ENCODE peak calls at places on chromosome 4, in eight cellular contexts. F is T follicular helper cell, M is ureter, H is NCI-H1436, E is DMS153, O is fibroblast of the aortic adventitia, N is left ventricle myocardium inferior, L is NCI-H1417 treated with DMSO at 0.1 percent for 48 hours. Y is an unnamed sample.

GRCh38 chr4:83917572-83917971 is 381.7 kb downstream of the GPAT3 start:
- DNase-seq in F (no peak), M (no peak), H (no peak), E (no peak), O (peak), N (no peak), L (no peak), Y (no peak)

GRCh38 chr4:25844957-25845712 is 17.7 kb downstream of the SEL1L3 start:
- DNase-seq in F (no peak), M (no peak), H (no peak), E (no peak), O (no peak), N (no peak), L (no peak), Y (no peak)

GRCh38 chr4:9949573-9949972 is 71.7 kb downstream of the SLC2A9 start:
- DNase-seq in F (no peak), M (peak), H (no peak), E (no peak), O (no peak), N (no peak), L (no peak), Y (no peak)

GRCh38 chr4:4693258-4693657 is 151.4 kb upstream of the STX18 start:
- DNase-seq in F (no peak), M (no peak), H (no peak), E (no peak), O (no peak), N (no peak), L (no peak), Y (no peak)

GRCh38 chr4:11805837-11806236 is 377.1 kb upstream of the HS3ST1 start:
- DNase-seq in F (no peak), M (no peak), H (no peak), E (peak), O (peak), N (no peak), L (no peak), Y (peak)

GRCh38 chr4:3286335-3287175 is 6.3 kb upstream of the RGS12 start:
- DNase-seq in F (no peak), M (peak), H (no peak), E (no peak), O (no peak), N (no peak), L (no peak), Y (no peak)

GRCh38 chr4:109046549-109047171 is 255.8 kb downstream of the COL25A1 start:
- DNase-seq in F (no peak), M (no peak), H (no peak), E (no peak), O (peak), N (no peak), L (no peak), Y (no peak)

GRCh38 chr4:182206916-182207315 is 36.3 kb upstream of the TENM3 start:
- DNase-seq in F (no peak), M (no peak), H (no peak), E (no peak), O (no peak), N (no peak), L (peak), Y (no peak)

GRCh38 chr4:85210353-85210752 is 243.9 kb upstream of the WDFY3 start:
- DNase-seq in F (no peak), M (no peak), H (no peak), E (no peak), O (no peak), N (no peak), L (no peak), Y (no peak)

GRCh38 chr4:120007171-120007894 is 59.3 kb downstream of the MAD2L1 start:
- DNase-seq in F (no peak), M (no peak), H (peak), E (no peak), O (peak), N (no peak), L (no peak), Y (peak)

GRCh38 chr4:17236686-17237085 is 275.2 kb downstream of the QDPR start:
- DNase-seq in F (no peak), M (no peak), H (no peak), E (no peak), O (peak), N (no peak), L (no peak), Y (no peak)

GRCh38 chr4:168844261-168845039 is 165.6 kb downstream of the CBR4 start:
- DNase-seq in F (no peak), M (no peak), H (no peak), E (no peak), O (peak), N (no peak), L (no peak), Y (no peak)

GRCh38 chr4:124212835-124213640 is 499.5 kb downstream of the ANKRD50 start:
- DNase-seq in F (no peak), M (no peak), H (no peak), E (no peak), O (peak), N (no peak), L (no peak), Y (no peak)

GRCh38 chr4:147370881-147371280 is 110.0 kb upstream of the EDNRA start:
- DNase-seq in F (no peak), M (no peak), H (no peak), E (no peak), O (no peak), N (no peak), L (no peak), Y (no peak)

GRCh38 chr4:156545003-156545785 is 426.4 kb downstream of the PDGFC start:
- DNase-seq in F (no peak), M (no peak), H (no peak), E (no peak), O (peak), N (no peak), L (no peak), Y (no peak)

GRCh38 chr4:103032575-103032974 is 13.1 kb upstream of the SLC9B1 start:
- DNase-seq in F (no peak), M (no peak), H (peak), E (no peak), O (peak), N (no peak), L (no peak), Y (no peak)

GRCh38 chr4:154559141-154559841 is 3.5 kb upstream of the FGB start:
- DNase-seq in F (no peak), M (no peak), H (peak), E (no peak), O (peak), N (no peak), L (no peak), Y (no peak)

GRCh38 chr4:55654131-55654530 is 18.0 kb upstream of the NMU start:
- DNase-seq in F (no peak), M (no peak), H (no peak), E (no peak), O (no peak), N (no peak), L (no peak), Y (no peak)

GRCh38 chr4:174870311-174870710 is 41.3 kb upstream of the GLRA3 start:
- DNase-seq in F (no peak), M (no peak), H (no peak), E (no peak), O (no peak), N (no peak), L (no peak), Y (no peak)

GRCh38 chr4:153564630-153565525 is 98.7 kb downstream of the TMEM131L start:
- DNase-seq in F (no peak), M (no peak), H (no peak), E (no peak), O (peak), N (no peak), L (no peak), Y (no peak)

GRCh38 chr4:153432971-153433752 is 33.0 kb upstream of the TMEM131L start:
- DNase-seq in F (peak), M (peak), H (peak), E (no peak), O (peak), N (peak), L (no peak), Y (no peak)

GRCh38 chr4:123260429-123261052 is 136.1 kb upstream of the SPRY1 start:
- DNase-seq in F (no peak), M (no peak), H (no peak), E (no peak), O (no peak), N (no peak), L (no peak), Y (no peak)

GRCh38 chr4:146340798-146341197 is 126.5 kb downstream of the REELD1 start:
- DNase-seq in F (no peak), M (no peak), H (no peak), E (peak), O (peak), N (no peak), L (no peak), Y (no peak)

Y was measured in SK-N-MC.